ENCODE peak calls at places on chromosomes 11 and 22, in seven cellular contexts. M is neural progenitor cell, X is MM.1S, J is A549, W is HepG2, P is Karpas-422, Z is PC-3. F is an unnamed sample.

GRCh38 chr11:86888164-86888977 is 66.8 kb downstream of the FZD4 start:
- DNase-seq in J (no peak), M (no peak), P (no peak), W (no peak), X (no peak), Z (no peak), F (no peak)

GRCh38 chr22:24121938-24122337 is 59.3 kb upstream of the SUSD2 start:
- DNase-seq in M (no peak), X (no peak), J (no peak), P (no peak), W (no peak), Z (no peak), F (no peak)

GRCh38 chr11:65251476-65251875 is 10.3 kb upstream of the POLA2 start:
- DNase-seq in Z (peak; percentile 19), M (no peak), P (no peak), W (no peak), X (no peak), J (no peak), F (no peak)

GRCh38 chr11:19664896-19665548 is 47.6 kb upstream of the NAV2 start:
- DNase-seq in Z (peak; percentile 21), W (no peak), J (no peak), X (no peak), P (no peak), M (no peak), F (no peak)

GRCh38 chr11:10326080-10326964 is 21.4 kb downstream of the ADM start:
- DNase-seq in W (peak; percentile 98), J (peak; percentile 90), Z (peak; percentile 31), P (no peak), X (no peak), M (no peak), F (no peak)

GRCh38 chr22:27919943-27920755 is 1.1 kb upstream of the PITPNB start:
- DNase-seq in X (no peak), M (peak; percentile 84), Z (peak; percentile 9), W (peak; percentile 55), J (peak; percentile 59), P (no peak), F (no peak)

GRCh38 chr22:46830001-46830715 is 67.7 kb downstream of the TBC1D22A start:
- DNase-seq in Z (peak; percentile 84), P (no peak), W (no peak), M (no peak), J (peak; percentile 69), X (no peak), F (no peak)

GRCh38 chr11:123704341-123704740 is 37.1 kb downstream of the ZNF202 start:
- DNase-seq in J (no peak), X (no peak), P (no peak), M (no peak), W (no peak), Z (no peak), F (no peak)

GRCh38 chr11:130796828-130797227 is 119.5 kb downstream of the SNX19 start:
- DNase-seq in M (no peak), X (no peak), J (no peak), P (no peak), W (no peak), Z (no peak), F (no peak)

GRCh38 chr11:86620796-86621575 is 51.4 kb downstream of the ME3 start:
- DNase-seq in J (no peak), M (no peak), Z (no peak), P (no peak), X (no peak), W (no peak), F (no peak)

GRCh38 chr11:69217276-69218105 is 61.8 kb downstream of the SMIM38 start:
- DNase-seq in M (no peak), P (no peak), Z (no peak), X (no peak), W (no peak), J (no peak), F (no peak)

GRCh38 chr11:27718346-27718852 is 18.1 kb upstream of the BDNF start:
- DNase-seq in Z (peak; percentile 79), P (no peak), M (peak; percentile 91), W (no peak), X (no peak), J (peak; percentile 93), F (no peak)

GRCh38 chr11:27720277-27720830 is 20.1 kb upstream of the BDNF start:
- DNase-seq in J (peak; percentile 66), W (no peak), X (no peak), Z (peak; percentile 28), P (no peak), M (peak; percentile 94), F (no peak)

GRCh38 chr11:27718853-27719574 is 18.8 kb upstream of the BDNF start:
- DNase-seq in Z (peak; percentile 47), X (no peak), M (peak; percentile 91), P (no peak), J (peak; percentile 64), W (no peak), F (no peak)

GRCh38 chr11:27717801-27718229 is 17.6 kb upstream of the BDNF start:
- DNase-seq in P (no peak), X (no peak), M (peak; percentile 44), J (peak; percentile 39), W (no peak), Z (no peak), F (no peak)

DNA sequence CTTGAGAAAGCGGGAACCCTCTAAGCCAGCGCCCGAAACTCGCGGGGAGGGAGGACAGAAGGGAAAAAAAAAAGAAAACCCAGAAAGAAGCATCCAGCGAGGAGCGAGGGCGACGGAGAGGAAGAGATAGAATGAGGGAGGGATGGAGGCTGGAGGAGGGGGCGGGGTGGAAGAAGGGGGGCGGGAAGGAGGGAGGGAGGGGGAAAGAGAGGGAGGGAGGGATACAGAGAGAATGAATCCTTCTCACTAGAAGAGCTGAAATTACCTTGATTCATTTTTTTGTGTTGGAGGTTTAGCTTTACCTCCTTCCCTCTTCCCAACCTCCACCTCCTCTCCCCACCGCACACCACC is 19.3 kb upstream of the BDNF start:
- DNase-seq in M (no peak), P (no peak), X (no peak), Z (no peak), W (no peak), J (no peak), F (no peak)
- H3K4me2 ChIP-seq in M (peak overlapping the region; percentile 96), P (no peak overlapping the region), X (no peak overlapping the region), Z (peak overlapping the region; percentile 100), W (no peak overlapping the region), J (peak overlapping the region; percentile 87), F (no peak overlapping the region)

DNA sequence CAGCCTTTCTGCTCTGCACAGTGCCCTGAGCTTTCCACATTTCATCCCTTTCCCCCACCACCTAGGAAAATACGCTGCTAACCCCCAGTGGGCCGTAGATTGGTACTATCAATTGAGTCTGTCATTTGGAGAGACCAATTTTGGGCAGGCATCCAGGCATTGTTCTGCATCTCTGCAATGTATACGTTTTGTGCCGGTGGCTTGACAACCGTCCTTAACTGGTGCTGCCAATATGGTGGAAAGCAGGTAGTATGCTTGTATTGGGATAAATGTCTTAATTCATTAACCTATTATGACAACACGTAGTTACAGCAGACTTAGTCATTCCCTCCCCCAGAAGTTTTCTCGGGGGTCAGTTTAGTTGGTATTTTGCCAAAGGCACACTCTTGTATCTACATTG is 1.3 kb downstream of the ELMOD1 start:
- DNase-seq in X (no peak), Z (no peak), P (peak; percentile 54), M (no peak), W (no peak), J (no peak), F (no peak)
- H3K4me2 ChIP-seq in X (peak overlapping the region; percentile 96), Z (peak overlapping the region; percentile 97), P (no peak overlapping the region), M (peak overlapping the region; percentile 91), W (no peak overlapping the region), J (peak overlapping the region; percentile 97), F (no peak overlapping the region)

DNA sequence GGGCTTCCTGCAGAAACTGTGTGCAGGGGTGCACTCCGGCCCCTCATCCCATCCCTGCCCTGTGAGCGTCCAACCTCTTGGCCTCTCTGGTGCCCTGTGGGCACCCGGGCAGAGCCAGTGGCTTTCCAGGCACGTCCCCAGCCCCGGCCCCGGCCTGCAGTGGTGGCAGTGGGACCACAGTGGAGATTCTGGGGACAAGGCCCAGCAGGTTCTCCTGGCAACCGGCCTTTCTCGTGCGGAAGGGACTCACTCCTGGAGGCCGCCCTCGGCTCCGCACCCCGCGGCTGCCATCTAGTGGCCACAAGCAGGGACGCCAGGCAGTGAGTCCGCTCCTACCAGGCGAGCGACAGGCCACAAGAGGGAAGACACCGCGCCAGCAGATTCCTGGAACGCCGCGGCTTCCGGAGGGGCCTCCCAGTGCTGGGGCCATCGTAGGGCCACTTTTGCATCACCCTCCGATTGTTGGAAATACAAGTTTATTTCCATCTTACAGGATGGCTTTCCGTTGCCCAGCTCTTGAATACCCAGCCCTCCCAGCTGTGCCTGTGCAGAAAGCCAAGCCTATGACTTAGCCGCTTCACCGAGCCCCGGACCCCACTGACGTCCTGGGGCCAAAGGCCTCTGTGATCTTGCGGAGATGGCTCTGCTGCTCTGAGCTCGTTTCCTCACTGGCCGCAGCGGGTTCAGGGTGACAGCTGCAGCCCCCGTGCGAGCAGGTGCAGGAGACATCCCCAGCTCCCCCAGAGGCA is 357.3 kb downstream of the CTTN start:
- DNase-seq in X (peak; percentile 58), M (peak; percentile 90), J (peak; percentile 75), Z (peak; percentile 85), P (peak; percentile 83), W (peak; percentile 66), F (peak; percentile 39)
- H3K4me2 ChIP-seq in X (no peak overlapping the region), M (no peak overlapping the region), J (no peak overlapping the region), Z (peak overlapping the region; percentile 64), P (no peak overlapping the region), W (peak overlapping the region; percentile 36), F (no peak overlapping the region)

GRCh38 chr22:36472689-36473088 is 8.8 kb downstream of the TXN2 start:
- DNase-seq in P (no peak), X (no peak), J (no peak), M (no peak), W (no peak), Z (no peak), F (no peak)

GRCh38 chr22:36470994-36471331 is 10.5 kb downstream of the TXN2 start:
- DNase-seq in W (no peak), J (no peak), X (no peak), P (no peak), Z (no peak), M (no peak), F (no peak)

GRCh38 chr22:36471341-36471821 is 10.1 kb downstream of the TXN2 start:
- DNase-seq in M (no peak), X (no peak), P (no peak), Z (peak; percentile 61), J (no peak), W (no peak), F (no peak)

GRCh38 chr22:36478966-36479365 is 2.5 kb downstream of the TXN2 start:
- DNase-seq in W (no peak), P (no peak), Z (no peak), J (no peak), X (no peak), M (no peak), F (no peak)

DNA sequence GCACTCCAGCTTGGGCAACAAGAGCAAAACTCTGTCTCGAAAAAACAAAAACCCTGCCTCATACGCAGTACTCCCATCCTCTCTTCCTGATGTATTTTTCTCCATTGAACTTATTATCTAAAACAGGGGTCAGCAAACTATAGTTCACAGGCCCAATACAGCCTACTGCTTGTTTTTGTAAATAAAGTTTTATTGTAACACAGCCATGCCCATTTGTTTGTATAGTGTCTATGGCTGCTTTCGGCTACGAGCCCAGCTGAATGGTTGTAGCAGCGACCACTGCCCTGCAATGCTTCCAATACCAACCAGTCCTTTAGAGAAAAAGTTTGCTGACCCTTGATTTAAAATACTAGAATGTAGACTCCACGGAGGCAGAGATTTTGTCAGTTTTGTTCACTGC is 6.1 kb downstream of the TXN2 start:
- DNase-seq in X (no peak), W (no peak), M (no peak), J (no peak), Z (no peak), P (no peak), F (no peak)
- H3K4me2 ChIP-seq in X (no peak overlapping the region), W (no peak overlapping the region), M (no peak overlapping the region), J (no peak overlapping the region), Z (no peak overlapping the region), P (no peak overlapping the region), F (no peak overlapping the region)